ENCODE peak calls at places on chromosome 13, in four cellular contexts. D, L, N and C are unnamed samples.

GRCh38 chr13:19153782-19154450 is 27.7 kb downstream of the TUBA3C start:
- DNase-seq in D (peak), L (peak), N (no peak), C (no peak)

GRCh38 chr13:89846890-89847585 is 1500.4 kb upstream of the MIR17HG start:
- DNase-seq in D (no peak), L (no peak), N (no peak), C (peak)

GRCh38 chr13:27131202-27131623 is 40.4 kb downstream of the USP12 start:
- DNase-seq in D (peak), L (peak), N (peak), C (peak)

GRCh38 chr13:112132142-112132541 is 65.2 kb downstream of the SOX1 start:
- DNase-seq in D (no peak), L (no peak), N (no peak), C (no peak)

GRCh38 chr13:20714563-20715339 is 11.3 kb downstream of the IL17D start:
- DNase-seq in D (no peak), L (no peak), N (no peak), C (peak)

GRCh38 chr13:52815330-52815729 is 33.1 kb downstream of the PCDH8 start:
- DNase-seq in D (no peak), L (no peak), N (no peak), C (no peak)

GRCh38 chr13:73146705-73147104 is 87.9 kb downstream of the KLF5 start:
- DNase-seq in D (peak), L (no peak), N (no peak), C (peak)

GRCh38 chr13:40058757-40059236 is 403.3 kb downstream of the COG6 start:
- DNase-seq in D (no peak), L (no peak), N (peak), C (no peak)

GRCh38 chr13:60090579-60090978 is 73.1 kb downstream of the DIAPH3 start:
- DNase-seq in D (no peak), L (no peak), N (no peak), C (peak)

GRCh38 chr13:24709186-24709913 is 29.1 kb downstream of the ATP12A start:
- DNase-seq in D (no peak), L (no peak), N (no peak), C (no peak)

GRCh38 chr13:24032252-24032651 is 128.3 kb upstream of the SPATA13 start:
- DNase-seq in D (no peak), L (no peak), N (no peak), C (peak)

GRCh38 chr13:97298816-97299215 is 76.7 kb downstream of the MBNL2 start:
- DNase-seq in D (no peak), L (no peak), N (no peak), C (peak)

GRCh38 chr13:44796597-44797517 is 192.4 kb downstream of the NUFIP1 start:
- DNase-seq in D (no peak), L (no peak), N (no peak), C (no peak)

GRCh38 chr13:99501952-99502310 is 659 bp downstream of the TM9SF2 start:
- DNase-seq in D (peak), L (no peak), N (no peak), C (peak)

GRCh38 chr13:20702530-20702929 is 969 bp upstream of the IL17D start:
- DNase-seq in D (no peak), L (no peak), N (no peak), C (peak)

GRCh38 chr13:46136688-46137087 is 31.9 kb upstream of the CPB2 start:
- DNase-seq in D (no peak), L (no peak), N (no peak), C (no peak)

GRCh38 chr13:44112700-44113329 is 233.1 kb downstream of the LACC1 start:
- DNase-seq in D (no peak), L (no peak), N (no peak), C (no peak)

GRCh38 chr13:96744665-96745331 is 249.5 kb downstream of the OXGR1 start:
- DNase-seq in D (no peak), L (no peak), N (no peak), C (no peak)

GRCh38 chr13:32426191-32426980 is 1.5 kb downstream of the N4BP2L1 start:
- DNase-seq in D (no peak), L (no peak), N (peak), C (no peak)

GRCh38 chr13:76856141-76856571 is 30.0 kb downstream of the KCTD12 start:
- DNase-seq in D (no peak), L (no peak), N (no peak), C (peak)

GRCh38 chr13:27338207-27338606 is 67.6 kb downstream of the RASL11A start:
- DNase-seq in D (no peak), L (no peak), N (no peak), C (no peak)

GRCh38 chr13:26133286-26133685 is 81.5 kb upstream of the SHISA2 start:
- DNase-seq in D (no peak), L (no peak), N (no peak), C (no peak)

GRCh38 chr13:23730251-23730650 is 158.9 kb downstream of the MIPEP start:
- DNase-seq in D (no peak), L (no peak), N (no peak), C (no peak)

GRCh38 chr13:99199541-99200432 is 867 bp upstream of the UBAC2 start:
- DNase-seq in D (no peak), L (peak), N (no peak), C (no peak)

GRCh38 chr13:91962946-91963345 is 564.5 kb downstream of the GPC5 start:
- DNase-seq in D (no peak), L (no peak), N (no peak), C (no peak)

GRCh38 chr13:33144358-33144784 is 128.1 kb downstream of the KL start:
- DNase-seq in D (no peak), L (no peak), N (peak), C (no peak)

DNA sequence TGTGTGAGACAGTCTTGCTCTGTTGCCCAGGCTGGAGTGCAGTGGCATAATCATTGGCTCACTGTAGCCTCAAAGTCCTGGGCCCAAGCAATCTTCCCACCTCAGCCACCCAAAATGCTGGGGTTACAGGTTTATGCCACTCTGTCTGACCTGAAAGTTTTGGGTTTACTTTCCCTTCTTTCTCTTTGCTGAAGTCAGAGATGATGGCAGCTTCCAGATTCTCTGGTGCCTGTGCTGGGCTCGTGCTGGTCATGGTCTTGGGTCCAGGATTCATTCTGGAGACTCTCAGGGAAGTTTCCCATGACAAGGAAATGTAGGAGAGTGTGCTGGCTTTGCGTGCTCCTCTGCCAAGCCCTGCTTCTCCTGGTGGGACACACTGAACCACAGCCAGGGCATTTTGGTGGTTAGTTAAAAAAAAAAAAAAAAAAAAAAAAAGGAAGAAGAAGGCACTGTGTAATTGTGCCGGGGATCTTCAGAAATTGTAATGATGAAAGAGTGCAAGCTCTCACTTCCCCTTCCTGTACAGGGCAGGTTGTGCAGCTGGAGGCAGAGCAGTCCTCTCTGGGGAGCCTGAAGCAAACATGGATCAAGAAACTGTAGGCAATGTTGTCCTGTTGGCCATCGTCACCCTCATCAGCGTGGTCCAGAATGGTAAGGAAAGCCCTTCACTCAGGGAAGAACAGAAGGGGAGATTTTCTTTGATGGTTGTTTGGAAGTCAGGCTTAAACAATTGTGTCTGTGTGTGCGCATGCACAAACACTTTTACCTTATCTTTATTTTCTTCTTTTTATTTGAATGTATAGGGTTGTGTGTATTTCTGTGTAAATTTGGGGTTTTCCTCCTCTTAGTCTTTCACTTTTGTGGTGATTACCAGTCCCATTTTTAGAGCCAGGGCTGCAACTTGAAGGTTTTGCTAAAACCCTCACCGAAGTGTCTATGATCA is at the start of gene ALOX5AP:
- DNase-seq in D (no peak), L (no peak), N (peak), C (no peak)
- TF ChIP-seq ELK1 in D (no peak), L (no peak), N (no peak), C (no peak)

GRCh38 chr13:41058229-41059070 is 2.9 kb upstream of the WBP4 start:
- DNase-seq in D (no peak), L (no peak), N (no peak), C (peak)

GRCh38 chr13:41060723-41061074 is 610 bp upstream of the WBP4 start:
- DNase-seq in D (peak), L (peak), N (peak), C (no peak)

GRCh38 chr13:41059466-41059865 is 1.8 kb upstream of the WBP4 start:
- DNase-seq in D (no peak), L (no peak), N (no peak), C (peak)

GRCh38 chr13:41061075-41061913 is at the start of gene WBP4:
- DNase-seq in D (peak), L (peak), N (peak), C (peak)

DNA sequence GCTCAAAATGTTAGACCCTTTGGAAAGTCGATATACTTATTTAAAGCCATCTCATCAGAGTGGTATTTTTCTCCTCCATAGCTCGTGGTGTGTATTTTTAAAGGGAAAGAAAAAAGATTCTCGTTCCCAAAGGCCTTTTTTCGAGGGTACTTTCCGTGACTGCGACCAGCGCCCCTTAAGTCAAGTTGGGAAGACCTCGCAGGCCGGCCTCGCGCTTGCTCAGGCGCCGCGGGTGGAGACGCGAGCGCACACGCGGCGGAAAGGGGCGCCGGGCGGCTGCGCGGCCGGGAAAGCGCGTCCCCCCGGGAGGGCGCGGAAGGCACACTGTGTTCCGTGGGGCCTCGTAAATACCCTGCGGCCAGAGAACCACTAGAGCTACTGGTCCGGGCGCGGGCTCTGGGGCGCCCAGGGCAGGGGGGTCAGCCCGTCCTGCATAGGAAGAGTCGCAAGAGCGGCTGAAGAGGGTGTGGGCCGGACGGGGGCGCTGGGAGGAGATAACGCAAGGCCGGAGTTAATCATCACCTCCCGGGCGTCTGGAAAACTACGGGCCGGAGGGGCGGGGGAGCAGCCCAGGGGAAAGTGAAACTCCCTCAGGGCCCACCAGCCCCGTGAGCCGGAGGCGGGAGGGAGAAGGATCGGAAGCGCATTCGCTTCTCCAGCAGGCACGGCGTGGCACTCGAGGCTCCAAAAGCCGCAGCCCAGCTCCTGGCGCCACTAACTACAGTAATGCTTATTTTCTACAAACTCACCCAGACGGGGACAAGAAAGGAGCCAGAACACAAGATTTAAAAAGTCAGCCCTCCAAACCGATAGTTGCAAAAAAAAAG is 1.2 kb upstream of the WBP4 start:
- DNase-seq in D (peak), L (peak), N (peak), C (peak)
- TF ChIP-seq CTCF in D (no peak), L (peak), N (peak), C (peak)

DNA sequence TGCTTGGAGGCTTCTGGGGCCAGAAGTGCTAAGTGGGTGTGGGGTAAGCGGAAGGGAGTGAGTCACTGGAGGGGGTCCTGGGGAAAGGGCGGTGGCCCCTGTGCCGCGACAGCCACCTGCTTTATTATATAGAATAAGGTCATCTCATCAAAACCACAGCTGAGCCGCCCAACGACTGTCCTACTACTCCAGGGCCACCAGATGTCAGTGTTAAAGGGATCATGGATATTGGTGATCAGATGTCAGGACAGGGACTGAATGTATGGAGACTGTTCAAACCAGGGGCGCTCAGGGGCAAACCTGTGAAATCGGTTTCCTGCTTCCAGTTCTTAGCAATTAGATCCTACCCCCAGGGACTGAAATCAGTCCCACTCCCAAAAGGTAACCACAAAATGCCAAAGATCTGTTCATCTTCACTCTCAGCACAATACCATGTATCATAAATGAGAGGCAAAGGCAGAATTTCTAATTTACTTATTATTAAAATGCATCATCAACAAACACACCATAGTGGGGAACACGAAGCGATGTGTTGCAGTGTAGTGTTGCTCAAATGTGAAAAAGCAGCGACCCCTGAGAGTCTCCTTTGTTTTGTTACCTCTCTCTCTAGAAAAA is 24.5 kb downstream of the ARL11 start:
- DNase-seq in D (peak), L (peak), N (no peak), C (peak)
- TF ChIP-seq ELK1 in D (no peak), L (no peak), N (no peak), C (no peak)

GRCh38 chr13:38350114-38350617 is 515 bp downstream of the UFM1 start:
- DNase-seq in D (peak), L (peak), N (no peak), C (peak)
- TF ChIP-seq CTCF in D (no peak), L (no peak), N (no peak), C (no peak)

DNA sequence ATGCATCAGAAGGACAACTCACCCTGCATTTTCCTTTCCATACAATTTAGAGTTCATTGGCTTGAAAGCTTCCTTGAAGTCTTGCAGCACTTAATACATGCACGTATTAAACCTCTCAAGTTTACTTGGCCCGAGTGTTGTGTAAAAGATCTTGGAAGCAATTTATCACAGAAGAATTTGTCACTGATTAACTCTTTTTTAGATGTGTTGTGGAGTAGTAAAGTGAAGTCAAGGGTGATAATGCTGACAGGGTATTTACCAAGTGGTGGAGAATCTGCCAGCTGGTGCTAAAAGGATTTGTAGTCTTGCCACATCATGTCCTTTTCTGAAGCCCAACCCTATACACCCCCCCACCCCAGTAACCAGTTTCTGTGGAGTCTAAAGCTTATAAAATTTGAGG is 421.0 kb upstream of the MIR17HG start:
- DNase-seq in D (peak), L (no peak), N (no peak), C (no peak)
- TF ChIP-seq ELK1 in D (no peak), L (no peak), N (no peak), C (no peak)

GRCh38 chr13:36814465-36814864 is 4.6 kb upstream of the RFXAP start:
- DNase-seq in D (no peak), L (no peak), N (no peak), C (no peak)

GRCh38 chr13:36817996-36818395 is 1.0 kb upstream of the RFXAP start:
- DNase-seq in D (no peak), L (no peak), N (no peak), C (no peak)

GRCh38 chr13:36818483-36819063 is 449 bp upstream of the RFXAP start:
- DNase-seq in D (no peak), L (no peak), N (no peak), C (no peak)

GRCh38 chr13:36813226-36813625 is 5.8 kb upstream of the RFXAP start:
- DNase-seq in D (no peak), L (no peak), N (no peak), C (no peak)

DNA sequence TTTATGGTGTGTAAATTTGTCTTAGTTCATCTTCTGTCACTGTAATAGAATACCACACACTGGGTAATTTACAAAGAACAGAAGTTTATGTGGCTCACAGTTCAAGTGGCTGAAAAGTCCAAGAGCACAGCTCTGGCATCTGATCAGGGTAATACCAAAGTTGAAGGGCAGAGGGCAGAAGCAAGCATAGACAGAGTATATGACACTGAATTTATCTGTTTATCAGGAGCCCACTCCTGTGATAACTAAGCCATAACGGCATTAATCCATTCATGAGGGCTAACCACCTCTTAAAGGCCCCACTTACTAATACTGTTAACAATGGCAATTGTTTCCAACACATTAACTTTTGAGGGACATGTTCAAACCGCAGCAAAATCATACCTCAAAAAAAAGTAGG is 4.0 kb upstream of the RFXAP start:
- DNase-seq in D (peak), L (peak), N (no peak), C (no peak)
- TF ChIP-seq CTCF in D (peak), L (no peak), N (peak), C (peak)

GRCh38 chr13:67557642-67558241 is 327.6 kb upstream of the PCDH9 start:
- DNase-seq in D (no peak), L (no peak), N (no peak), C (no peak)

GRCh38 chr13:67549331-67549730 is 319.2 kb upstream of the PCDH9 start:
- DNase-seq in D (peak), L (no peak), N (no peak), C (peak)

GRCh38 chr13:67557118-67557517 is 327.0 kb upstream of the PCDH9 start:
- DNase-seq in D (no peak), L (no peak), N (no peak), C (no peak)

GRCh38 chr13:67554746-67555452 is 324.8 kb upstream of the PCDH9 start:
- DNase-seq in D (no peak), L (no peak), N (no peak), C (peak)

GRCh38 chr13:67554296-67554695 is 324.2 kb upstream of the PCDH9 start:
- DNase-seq in D (no peak), L (no peak), N (no peak), C (peak)
- TF ChIP-seq ELK1 in D (no peak), L (no peak), N (no peak), C (no peak)

DNA sequence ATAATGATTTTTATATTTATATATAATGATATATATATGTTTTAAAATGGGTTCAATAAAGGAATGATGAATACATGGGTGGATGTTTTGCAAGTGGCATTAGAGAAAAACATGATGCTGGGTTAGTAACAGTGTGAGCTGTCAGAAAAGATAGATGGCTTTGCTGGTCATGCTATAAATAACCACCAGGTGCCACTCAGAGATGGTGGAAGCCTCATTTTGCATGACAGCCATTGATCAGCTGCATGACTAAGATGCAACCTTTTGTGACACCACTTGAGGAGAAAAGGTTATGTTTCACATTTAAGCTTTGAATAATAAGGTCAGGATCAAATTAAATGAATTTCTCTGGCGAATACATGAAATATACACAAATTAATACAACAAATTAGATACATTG is 737.7 kb downstream of the PCDH9 start:
- DNase-seq in D (peak), L (no peak), N (no peak), C (no peak)
- TF ChIP-seq CTCF in D (peak), L (peak), N (no peak), C (no peak)

GRCh38 chr13:28718186-28718537 is 608 bp downstream of the SLC46A3 start:
- DNase-seq in D (no peak), L (no peak), N (no peak), C (peak)
- TF ChIP-seq ELK1 in D (no peak), L (no peak), N (no peak), C (no peak)